ENCODE peak calls at places on chromosome 10, in five cellular contexts. J is AG10803, A is breast epithelium, O is Panc1, S is progenitor cell of endocrine pancreas. U is an unnamed sample.

GRCh38 chr10:22931948-22932347 is 4.1 kb downstream of the ARMC3 start:
- DNase-seq in J (no peak), A (no peak), O (peak), S (no peak), U (no peak)

GRCh38 chr10:58817499-58817898 is 304.8 kb downstream of the BICC1 start:
- DNase-seq in J (no peak), A (no peak), O (no peak), S (no peak), U (no peak)

GRCh38 chr10:117792214-117792613 is 249.7 kb downstream of the EMX2 start:
- DNase-seq in J (no peak), A (no peak), O (no peak), S (no peak), U (no peak)

GRCh38 chr10:49614242-49615198 is 683 bp downstream of the CHAT start:
- DNase-seq in J (no peak), A (peak), O (no peak), S (no peak), U (peak)

GRCh38 chr10:99292159-99292558 is 37.0 kb upstream of the CNNM1 start:
- DNase-seq in J (peak), A (no peak), O (no peak), S (no peak), U (no peak)

GRCh38 chr10:4397337-4397736 is 428.7 kb upstream of the AKR1E2 start:
- DNase-seq in J (no peak), A (no peak), O (no peak), S (no peak), U (no peak)

GRCh38 chr10:12835709-12836108 is 165.8 kb downstream of the CCDC3 start:
- DNase-seq in J (peak), A (no peak), O (no peak), S (no peak), U (no peak)

GRCh38 chr10:80528901-80529300 is 8.8 kb upstream of the SH2D4B start:
- DNase-seq in J (no peak), A (no peak), O (no peak), S (no peak), U (no peak)

GRCh38 chr10:86376852-86377796 is 10.5 kb upstream of the GRID1 start:
- DNase-seq in J (peak), A (peak), O (peak), S (peak), U (peak)

GRCh38 chr10:15370212-15370740 is 813 bp downstream of the FAM171A1 start:
- DNase-seq in J (peak), A (no peak), O (no peak), S (peak), U (peak)

GRCh38 chr10:109902992-109903947 is 20.0 kb downstream of the XPNPEP1 start:
- DNase-seq in J (peak), A (no peak), O (no peak), S (no peak), U (no peak)

GRCh38 chr10:117597216-117597615 is 54.7 kb downstream of the EMX2 start:
- DNase-seq in J (peak), A (no peak), O (no peak), S (no peak), U (no peak)

GRCh38 chr10:5688587-5688986 is 3.9 kb downstream of the TASOR2 start:
- DNase-seq in J (no peak), A (no peak), O (no peak), S (no peak), U (no peak)

GRCh38 chr10:34967411-34967880 is 122.7 kb downstream of the CUL2 start:
- DNase-seq in J (peak), A (peak), O (no peak), S (no peak), U (no peak)

GRCh38 chr10:22022257-22023051 is 18.9 kb upstream of the DNAJC1 start:
- DNase-seq in J (peak), A (no peak), O (no peak), S (no peak), U (no peak)

GRCh38 chr10:26169466-26169865 is 47.1 kb upstream of the GAD2 start:
- DNase-seq in J (no peak), A (no peak), O (no peak), S (no peak), U (no peak)

GRCh38 chr10:91088300-91089140 is 131.9 kb upstream of the PCGF5 start:
- DNase-seq in J (peak), A (no peak), O (no peak), S (no peak), U (no peak)

GRCh38 chr10:132341017-132341416 is 9.0 kb downstream of the LRRC27 start:
- DNase-seq in J (no peak), A (no peak), O (no peak), S (no peak), U (no peak)

GRCh38 chr10:17001961-17002749 is 127.5 kb downstream of the CUBN start:
- DNase-seq in J (peak), A (no peak), O (no peak), S (no peak), U (no peak)

GRCh38 chr10:71651953-71652352 is 67.6 kb downstream of the C10orf105 start:
- DNase-seq in J (no peak), A (no peak), O (no peak), S (no peak), U (no peak)

GRCh38 chr10:128843972-128844371 is 623.1 kb upstream of the MGMT start:
- DNase-seq in J (no peak), A (no peak), O (no peak), S (no peak), U (no peak)

GRCh38 chr10:20634841-20635240 is 262.3 kb downstream of the NEBL start:
- DNase-seq in J (no peak), A (no peak), O (no peak), S (no peak), U (no peak)

GRCh38 chr10:80535671-80536360 is 1.9 kb upstream of the SH2D4B start:
- DNase-seq in J (peak), A (peak), O (no peak), S (peak), U (peak)

GRCh38 chr10:48502791-48503190 is 102.1 kb downstream of the ARHGAP22 start:
- DNase-seq in J (no peak), A (no peak), O (no peak), S (no peak), U (no peak)

GRCh38 chr10:63829020-63829419 is 307.8 kb downstream of the REEP3 start:
- DNase-seq in J (no peak), A (no peak), O (no peak), S (no peak), U (no peak)